ENCODE peak calls at places on chromosome 5, in ten cellular contexts. J is progenitor cell of endocrine pancreas, W is BJ, U is fibroblast of lung, C is brain microvascular endothelial cell, Y is body of pancreas, N is WERI-Rb-1, M is lower leg skin, P is colonic mucosa, A is foreskin fibroblast. B is an unnamed sample.

GRCh38 chr5:178116406-178116885 is 3.1 kb downstream of the N4BP3 start:
- DNase-seq in C (no peak), N (no peak), M (no peak), U (no peak), W (no peak), P (no peak), Y (no peak), A (no peak), J (no peak), B (no peak)

GRCh38 chr5:69007086-69007672 is 86.6 kb upstream of the SLC30A5 start:
- DNase-seq in J (no peak), A (peak; percentile 46), W (no peak), C (no peak), U (no peak), P (no peak), Y (no peak), N (no peak), M (no peak), B (no peak)

GRCh38 chr5:101390317-101390908 is 487.3 kb upstream of the ST8SIA4 start:
- DNase-seq in C (peak; percentile 59), J (no peak), A (peak; percentile 49), U (peak; percentile 50), Y (peak; percentile 5), P (peak; percentile 23), M (no peak), W (peak; percentile 0), N (peak; percentile 14), B (peak; percentile 16)

GRCh38 chr5:60945760-60946253 is 802 bp downstream of the NDUFAF2 start:
- DNase-seq in J (no peak), M (peak; percentile 21), A (peak; percentile 75), C (peak; percentile 47), U (peak; percentile 66), P (peak; percentile 57), N (no peak), Y (peak; percentile 27), W (no peak), B (peak; percentile 60)

GRCh38 chr5:74953961-74954720 is 88.0 kb upstream of the FAM169A start:
- DNase-seq in W (no peak), A (peak; percentile 66), M (no peak), Y (no peak), P (no peak), N (no peak), J (no peak), C (peak; percentile 37), U (peak; percentile 77), B (peak; percentile 21)

GRCh38 chr5:93517828-93518227 is 63.2 kb downstream of the NR2F1-AS1 start:
- DNase-seq in M (no peak), A (no peak), P (no peak), U (no peak), J (no peak), Y (no peak), W (no peak), N (no peak), C (no peak), B (no peak)

GRCh38 chr5:160479926-160480325 is 58.3 kb downstream of the PTTG1 start:
- DNase-seq in P (no peak), W (peak; percentile 46), C (peak; percentile 87), A (peak; percentile 91), Y (no peak), M (no peak), J (no peak), N (no peak), U (peak; percentile 83), B (no peak)

GRCh38 chr5:17317499-17317898 is 100.1 kb downstream of the BASP1 start:
- DNase-seq in A (no peak), C (no peak), J (no peak), U (no peak), N (no peak), Y (no peak), P (no peak), W (no peak), M (no peak), B (no peak)

GRCh38 chr5:52846443-52846842 is 58.7 kb downstream of the ITGA1 start:
- DNase-seq in C (no peak), A (peak; percentile 74), M (no peak), W (no peak), N (no peak), J (no peak), U (peak; percentile 39), Y (no peak), P (no peak), B (no peak)

GRCh38 chr5:160774006-160774405 is 78.0 kb downstream of the ATP10B start:
- DNase-seq in C (no peak), U (no peak), W (no peak), N (no peak), J (no peak), M (no peak), P (no peak), Y (no peak), A (no peak), B (no peak)

GRCh38 chr5:59221769-59222168 is 638.9 kb downstream of the RAB3C start:
- DNase-seq in W (no peak), C (no peak), N (no peak), P (no peak), U (no peak), J (no peak), M (no peak), Y (no peak), A (no peak), B (no peak)
- TF ChIP-seq CTCF in W (no peak), C (peak; percentile 24), N (peak; percentile 10), P (no peak), U (no peak), J (no peak), M (no peak), Y (no peak), A (no peak), B (no peak)

GRCh38 chr5:98424681-98425454 is 348.6 kb upstream of the RGMB start:
- DNase-seq in J (no peak), Y (no peak), C (peak; percentile 11), A (peak; percentile 89), W (peak; percentile 57), U (peak; percentile 46), N (no peak), P (no peak), M (no peak), B (no peak)
- TF ChIP-seq CTCF in J (no peak), Y (no peak), C (no peak), A (no peak), W (no peak), U (no peak), N (no peak), P (no peak), M (no peak), B (no peak)

GRCh38 chr5:141135718-141136266 is 786 bp downstream of the PCDHB5 start:
- DNase-seq in C (no peak), W (no peak), A (no peak), N (no peak), J (no peak), P (no peak), Y (no peak), U (no peak), M (no peak), B (no peak)

GRCh38 chr5:141135030-141135717 is at the start of gene PCDHB5:
- DNase-seq in A (peak; percentile 17), P (no peak), J (no peak), C (no peak), M (no peak), Y (peak; percentile 46), W (no peak), N (peak; percentile 38), U (peak; percentile 2), B (no peak)
- TF ChIP-seq CTCF in A (peak; percentile 11), P (no peak), J (peak; percentile 62), C (peak; percentile 35), M (no peak), Y (no peak), W (peak; percentile 24), N (peak; percentile 63), U (peak; percentile 45), B (peak; percentile 63)

GRCh38 chr5:114789773-114790402 is 379.8 kb downstream of the TRIM36 start:
- DNase-seq in P (no peak), J (no peak), A (no peak), M (no peak), U (no peak), N (no peak), C (no peak), W (no peak), Y (no peak), B (peak; percentile 12)
- TF ChIP-seq CTCF in P (peak; percentile 27), J (peak; percentile 69), A (peak; percentile 6), M (no peak), U (peak; percentile 8), N (peak; percentile 29), C (no peak), W (peak; percentile 45), Y (peak; percentile 34), B (peak; percentile 51)

B was measured in RWPE1.